ENCODE peak calls at places on chromosomes 5 and 9, in six cellular contexts. Y, Z, D, V, S and H are unnamed samples.

GRCh38 chr9:20854444-20854843 is 170.4 kb downstream of the FOCAD start:
- DNase-seq in Y (peak; percentile 60), D (no peak), Z (no peak), V (no peak), S (no peak), H (peak; percentile 41)

GRCh38 chr9:98807070-98807810 is at the start of gene GALNT12:
- DNase-seq in D (no peak), V (no peak), Z (no peak), S (peak; percentile 83), Y (no peak), H (no peak)

GRCh38 chr9:97487107-97487506 is 14.4 kb upstream of the TMOD1 start:
- DNase-seq in Z (no peak), Y (peak; percentile 21), S (no peak), V (no peak), D (no peak), H (peak; percentile 33)

GRCh38 chr5:96745844-96746531 is 61.8 kb downstream of the ERAP1 start:
- DNase-seq in Z (no peak), Y (peak; percentile 30), D (no peak), V (no peak), S (no peak), H (no peak)

GRCh38 chr9:8869812-8870211 is 1070.2 kb upstream of the DMAC1 start:
- DNase-seq in Y (no peak), S (no peak), D (no peak), V (no peak), Z (no peak), H (no peak)

GRCh38 chr5:7415123-7415522 is 19.2 kb downstream of the ADCY2 start:
- DNase-seq in S (no peak), Z (no peak), Y (no peak), D (no peak), V (no peak), H (no peak)

GRCh38 chr5:159412284-159413046 is 82.2 kb upstream of the IL12B start:
- DNase-seq in S (peak; percentile 55), V (no peak), Y (peak; percentile 10), Z (no peak), D (no peak), H (no peak)

GRCh38 chr9:4793412-4794005 is 765 bp downstream of the RCL1 start:
- DNase-seq in Z (peak; percentile 21), Y (peak; percentile 50), D (no peak), S (no peak), V (peak; percentile 41), H (peak; percentile 4)

GRCh38 chr5:138330813-138331448 is 673 bp downstream of the CDC25C start:
- DNase-seq in Z (no peak), D (no peak), Y (no peak), S (no peak), V (no peak), H (no peak)

GRCh38 chr5:40240111-40240510 is 439.6 kb upstream of the PTGER4 start:
- DNase-seq in V (no peak), D (no peak), S (no peak), Y (peak; percentile 24), Z (no peak), H (no peak)

GRCh38 chr5:116738270-116738947 is 163.8 kb upstream of the SEMA6A start:
- DNase-seq in Z (no peak), Y (no peak), D (no peak), V (no peak), S (peak; percentile 59), H (no peak)

GRCh38 chr9:80144856-80145255 is 573.1 kb downstream of the TLE4 start:
- DNase-seq in S (no peak), Y (no peak), D (no peak), Z (no peak), V (no peak), H (no peak)

GRCh38 chr5:174307656-174308271 is 262.3 kb downstream of the NSG2 start:
- DNase-seq in D (no peak), V (no peak), Y (no peak), S (peak; percentile 30), Z (no peak), H (no peak)

GRCh38 chr5:163565931-163566608 is 60.7 kb downstream of the MAT2B start:
- DNase-seq in S (peak; percentile 82), V (peak; percentile 12), Z (peak; percentile 9), D (no peak), Y (peak; percentile 32), H (no peak)

GRCh38 chr9:38183994-38184568 is 115.1 kb upstream of the SHB start:
- DNase-seq in Z (no peak), S (peak; percentile 53), V (no peak), Y (peak; percentile 38), D (no peak), H (no peak)

GRCh38 chr9:129202613-129203555 is 24.8 kb upstream of the IER5L start:
- DNase-seq in Y (peak; percentile 74), Z (peak; percentile 88), S (peak; percentile 95), D (peak; percentile 88), V (peak; percentile 86), H (peak; percentile 63)

GRCh38 chr9:34862043-34862442 is 96.0 kb upstream of the PHF24 start:
- DNase-seq in Z (no peak), D (no peak), S (no peak), V (no peak), Y (no peak), H (no peak)

GRCh38 chr9:31140316-31140715 is 1244.1 kb upstream of the ACO1 start:
- DNase-seq in V (no peak), Z (no peak), D (no peak), S (no peak), Y (peak; percentile 55), H (no peak)

GRCh38 chr5:6837519-6838110 is 124.4 kb downstream of the TENT4A start:
- DNase-seq in S (peak; percentile 86), Y (no peak), D (no peak), Z (no peak), V (peak; percentile 35), H (no peak)

DNA sequence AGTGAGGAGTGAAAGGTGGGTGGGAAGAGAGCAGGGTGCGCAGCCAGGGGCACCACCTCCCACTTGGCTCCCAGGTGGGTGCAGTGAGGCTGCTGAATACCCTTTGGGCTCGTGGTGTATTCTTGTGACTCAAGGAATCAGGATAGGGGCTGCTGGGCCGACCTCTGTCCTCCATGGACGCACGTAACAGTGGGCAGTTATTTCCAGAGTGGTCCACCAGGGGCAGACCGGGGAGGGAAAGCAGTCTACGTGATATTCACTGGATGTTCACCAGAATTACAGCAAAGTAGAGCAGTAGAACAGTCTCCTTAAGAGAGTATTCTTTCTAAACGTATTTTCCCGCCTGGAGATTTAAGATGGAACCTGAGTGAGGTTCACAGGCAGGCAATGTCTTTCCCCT is 88.5 kb downstream of the SYK start:
- DNase-seq in V (peak; percentile 16), Y (no peak), D (no peak), Z (no peak), S (peak; percentile 76), H (no peak)
- TF ChIP-seq CTCF in V (no peak), Y (no peak), D (no peak), Z (no peak), S (peak; percentile 72), H (peak; percentile 28)

GRCh38 chr9:131165523-131165922 is 40.1 kb downstream of the NUP214 start:
- DNase-seq in Y (no peak), V (no peak), Z (no peak), D (no peak), S (no peak), H (no peak)

GRCh38 chr9:131162886-131163285 is 37.5 kb downstream of the NUP214 start:
- DNase-seq in Z (no peak), S (peak; percentile 67), D (no peak), Y (no peak), V (no peak), H (no peak)

GRCh38 chr9:131161585-131161984 is 36.2 kb downstream of the NUP214 start:
- DNase-seq in D (no peak), S (no peak), Y (no peak), Z (no peak), V (no peak), H (no peak)

GRCh38 chr9:131160416-131161112 is 35.2 kb downstream of the NUP214 start:
- DNase-seq in Z (no peak), D (no peak), V (no peak), Y (no peak), S (no peak), H (no peak)
- TF ChIP-seq CTCF in Z (no peak), D (no peak), V (no peak), Y (no peak), S (no peak), H (no peak)

DNA sequence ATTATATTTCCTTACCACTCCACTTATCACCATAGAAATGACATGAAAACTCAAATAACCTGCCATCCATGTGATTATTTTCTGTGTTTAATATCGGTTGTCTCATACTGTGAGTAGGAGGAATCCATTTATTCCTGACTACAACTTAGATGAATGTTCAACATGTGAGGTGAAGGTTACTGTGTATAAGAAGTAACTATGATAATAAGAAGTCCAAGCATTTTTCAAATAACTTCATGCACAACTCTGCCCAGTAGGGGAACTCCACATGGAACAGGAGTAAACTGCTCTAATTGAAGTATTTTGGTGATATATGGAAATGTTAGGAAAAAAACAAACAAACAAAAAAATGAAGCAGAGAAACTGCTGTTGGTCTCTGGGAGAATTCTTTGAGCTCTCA is 447.5 kb upstream of the GRIN3A start:
- DNase-seq in Z (no peak), Y (no peak), S (no peak), V (no peak), D (no peak), H (no peak)
- TF ChIP-seq CTCF in Z (no peak), Y (no peak), S (no peak), V (no peak), D (no peak), H (no peak)

DNA sequence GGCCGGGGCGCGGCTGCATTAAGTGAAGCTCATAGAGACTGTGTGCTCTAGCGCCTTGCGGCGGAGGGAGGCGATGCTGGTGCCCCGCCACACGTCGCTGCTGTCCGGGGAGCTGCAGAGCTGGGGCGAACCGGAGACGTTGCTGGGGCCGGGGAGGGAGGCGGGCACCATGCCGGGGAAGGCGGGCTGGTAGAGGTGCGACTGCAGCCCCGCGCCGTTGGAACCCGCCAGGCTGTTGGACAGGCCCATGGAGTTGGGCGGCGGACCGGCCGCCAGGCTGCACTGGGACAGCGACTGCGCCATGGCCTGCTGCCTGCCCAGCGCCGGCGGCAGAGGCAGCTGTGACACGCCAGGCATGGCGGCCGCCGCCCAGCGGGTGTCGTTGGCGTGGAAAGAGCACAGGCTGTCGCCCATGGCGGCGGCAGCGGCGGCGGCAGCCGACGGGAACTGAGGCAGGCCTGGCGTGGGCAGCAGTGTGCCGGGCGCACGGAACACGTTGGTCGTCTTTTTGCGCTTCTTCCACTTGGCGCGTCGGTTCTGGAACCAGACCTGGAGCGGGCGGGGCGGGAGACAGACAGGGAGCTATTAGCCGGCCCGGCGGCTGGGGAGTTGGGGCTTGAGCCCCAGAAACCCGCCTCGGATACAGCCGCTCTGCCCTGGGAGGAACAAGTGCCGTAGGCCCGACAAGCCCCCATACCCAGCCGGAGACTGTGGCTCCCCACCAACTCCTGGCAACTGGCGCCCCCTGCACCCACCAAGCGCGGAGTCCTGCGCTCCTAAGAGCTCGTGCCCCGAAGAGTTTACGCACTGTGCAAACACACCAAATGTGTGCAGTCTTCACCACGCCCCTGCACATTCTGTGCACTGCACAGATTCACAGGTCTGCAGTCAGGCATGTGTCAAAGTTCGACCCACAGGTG is 8.0 kb downstream of the OTP start:
- DNase-seq in S (peak; percentile 90), Y (no peak), Z (peak; percentile 29), V (no peak), D (no peak), H (no peak)
- TF ChIP-seq CTCF in S (peak; percentile 63), Y (no peak), Z (no peak), V (peak; percentile 50), D (no peak), H (no peak)

GRCh38 chr5:59218424-59219045 is 635.7 kb downstream of the RAB3C start:
- DNase-seq in Z (no peak), S (no peak), Y (peak; percentile 36), V (no peak), D (no peak), H (no peak)
- TF ChIP-seq CTCF in Z (peak; percentile 29), S (peak; percentile 69), Y (peak; percentile 18), V (peak; percentile 70), D (peak; percentile 62), H (peak; percentile 78)

GRCh38 chr9:130864541-130864940 is 29.5 kb downstream of the ABL1 start:
- DNase-seq in Y (no peak), Z (no peak), V (no peak), D (no peak), S (no peak), H (no peak)
- TF ChIP-seq CTCF in Y (no peak), Z (no peak), V (no peak), D (no peak), S (no peak), H (no peak)